ENCODE peak calls at places on chromosomes 13 and 19, in eight cellular contexts. F is tibial artery, Q is stomach, W is PC-3, E is neural progenitor cell, Y is HFF-Myc, S is AG04450, C is choroid plexus epithelial cell. N is an unnamed sample.

GRCh38 chr19:3201911-3202310 is 16.2 kb downstream of the NCLN start:
- DNase-seq in Y (no peak), C (no peak), E (no peak), Q (no peak), S (no peak), F (no peak), W (no peak), N (no peak)

GRCh38 chr13:23695196-23695595 is 125.0 kb downstream of the TNFRSF19 start:
- DNase-seq in Q (no peak), F (no peak), E (no peak), C (no peak), Y (no peak), W (no peak), S (no peak), N (no peak)

GRCh38 chr13:25902946-25903345 is 148.9 kb downstream of the SHISA2 start:
- DNase-seq in Y (no peak), F (no peak), Q (no peak), S (no peak), E (no peak), W (no peak), C (peak; percentile 52), N (no peak)

GRCh38 chr13:70405266-70405665 is 297.0 kb upstream of the KLHL1 start:
- DNase-seq in C (no peak), Q (no peak), W (no peak), E (no peak), S (no peak), F (no peak), Y (no peak), N (no peak)

GRCh38 chr19:246551-246950 is 44.7 kb downstream of the PLPP2 start:
- DNase-seq in S (no peak), Y (no peak), E (no peak), C (no peak), Q (no peak), F (no peak), W (no peak), N (no peak)

GRCh38 chr19:10420444-10421239 is at the start of gene PDE4A:
- DNase-seq in Q (no peak), S (no peak), C (peak; percentile 60), F (no peak), W (peak; percentile 33), Y (no peak), E (peak; percentile 70), N (no peak)

GRCh38 chr13:100560498-100561215 is 27.9 kb downstream of the GGACT start:
- DNase-seq in Q (no peak), F (no peak), C (no peak), W (no peak), Y (no peak), E (no peak), S (no peak), N (peak; percentile 52)

GRCh38 chr19:42325896-42326771 is 699 bp downstream of the MEGF8 start:
- DNase-seq in Q (peak; percentile 28), F (no peak), E (no peak), Y (no peak), S (no peak), C (no peak), W (no peak), N (no peak)

GRCh38 chr13:33383724-33384577 is 98.4 kb upstream of the STARD13 start:
- DNase-seq in E (no peak), Q (no peak), C (no peak), W (no peak), Y (no peak), F (no peak), S (no peak), N (no peak)

GRCh38 chr13:67481445-67481844 is 251.3 kb upstream of the PCDH9 start:
- DNase-seq in W (no peak), F (no peak), Q (no peak), E (no peak), C (no peak), Y (no peak), S (no peak), N (no peak)

GRCh38 chr19:52690395-52691214 is 44.2 kb downstream of the ZNF611 start:
- DNase-seq in C (peak; percentile 87), F (peak; percentile 97), S (peak; percentile 80), Q (peak; percentile 93), Y (peak; percentile 59), W (peak; percentile 97), E (peak; percentile 95), N (peak; percentile 97)
- TF ChIP-seq CTCF in C (no peak), F (peak; percentile 46), S (no peak), Q (peak; percentile 36), Y (no peak), W (no peak), E (peak; percentile 29), N (no peak)

GRCh38 chr19:45766919-45767346 is 2.1 kb downstream of the SIX5 start:
- DNase-seq in W (no peak), F (no peak), Y (no peak), S (no peak), Q (no peak), C (peak; percentile 40), E (peak; percentile 56), N (no peak)
- H3K4me3 ChIP-seq in W (peak overlapping the region; percentile 97), F (peak overlapping the region; percentile 93), Y (peak overlapping the region; percentile 77), S (peak overlapping the region; percentile 67), Q (peak overlapping the region; percentile 85), C (peak overlapping the region; percentile 84), E (peak overlapping the region; percentile 86), N (peak overlapping the region; percentile 69)

GRCh38 chr19:11479470-11480080 is 1.3 kb downstream of the ELAVL3 start:
- DNase-seq in E (peak; percentile 85), C (peak; percentile 15), S (no peak), Q (no peak), F (no peak), W (no peak), Y (no peak), N (no peak)

GRCh38 chr19:11481777-11482383 is 1.0 kb upstream of the ELAVL3 start:
- DNase-seq in Q (peak; percentile 45), F (peak; percentile 83), E (peak; percentile 92), S (peak; percentile 59), Y (no peak), W (peak; percentile 86), C (peak; percentile 90), N (peak; percentile 80)

GRCh38 chr19:11479090-11479469 is 1.8 kb downstream of the ELAVL3 start:
- DNase-seq in F (no peak), E (no peak), S (no peak), C (no peak), Y (no peak), W (no peak), Q (no peak), N (no peak)

GRCh38 chr19:11480927-11481776 is at the start of gene ELAVL3:
- DNase-seq in Y (no peak), E (peak; percentile 72), Q (no peak), C (no peak), S (no peak), W (no peak), F (no peak), N (no peak)

DNA sequence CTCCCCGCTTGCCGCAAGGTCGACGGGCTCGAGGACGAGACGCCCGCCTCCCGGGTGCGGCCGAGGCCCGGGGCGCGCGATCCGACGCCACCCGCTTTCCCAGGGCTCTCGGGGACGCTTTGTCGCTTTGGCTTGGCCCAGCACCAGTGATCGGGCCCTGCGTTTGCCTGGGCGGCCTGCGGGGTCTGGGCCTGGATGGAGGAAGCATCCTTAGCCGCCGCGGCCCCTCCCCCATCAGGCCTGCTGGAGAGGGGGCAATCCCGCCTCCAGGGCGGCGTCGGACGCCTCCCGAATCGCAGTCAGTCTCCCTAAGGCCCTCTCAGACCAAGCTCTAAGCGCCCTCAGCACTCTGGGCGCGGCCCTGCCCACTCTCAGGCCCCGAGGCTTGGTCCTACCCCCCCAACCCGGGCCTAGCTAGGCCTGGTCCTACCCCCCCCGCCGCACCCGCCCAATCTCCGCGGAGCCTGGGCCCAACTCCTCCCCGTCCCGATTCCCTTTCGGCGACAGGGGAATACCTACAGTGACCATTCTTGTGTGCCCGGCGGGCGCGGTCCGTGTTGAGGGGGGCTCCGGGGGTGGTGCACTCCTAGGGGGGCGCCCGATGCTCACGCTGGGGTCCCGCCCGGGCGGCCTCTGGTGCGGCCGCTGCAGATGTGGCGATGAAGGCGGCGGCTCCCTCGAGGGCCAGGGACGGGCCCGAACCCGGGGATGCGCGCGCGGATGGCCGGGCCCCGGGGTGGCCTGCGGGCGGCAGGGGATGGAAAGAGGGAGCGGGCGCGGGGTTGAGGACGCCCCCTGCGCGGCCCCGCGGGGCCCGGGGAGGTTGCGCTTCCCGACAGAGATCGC is 542 bp downstream of the ELAVL3 start:
- DNase-seq in W (no peak), Q (no peak), C (no peak), E (no peak), S (no peak), Y (no peak), F (no peak), N (no peak)
- TF ChIP-seq CTCF in W (no peak), Q (no peak), C (no peak), E (no peak), S (no peak), Y (no peak), F (no peak), N (no peak)

GRCh38 chr19:49678970-49679831 is 2.1 kb downstream of the PRMT1 start:
- DNase-seq in F (no peak), E (no peak), S (no peak), Y (no peak), C (no peak), W (peak; percentile 32), Q (no peak), N (no peak)
- H3K4me3 ChIP-seq in F (no peak overlapping the region), E (peak overlapping the region; percentile 88), S (peak overlapping the region; percentile 7), Y (peak overlapping the region; percentile 99), C (no peak overlapping the region), W (peak overlapping the region; percentile 86), Q (no peak overlapping the region), N (no peak overlapping the region)

N was measured in upper lobe of right lung.